ENCODE peak calls at places on chromosome 7, in seven cellular contexts. One of them, this sample, is unnamed.
A peak's percentile ranks its signal among the peaks of the same experiment; 100 is the strongest.

GRCh38 chr7:78770422-78771410 is 682.8 kb downstream of the MAGI2 start:
- DNase-seq in activated naive CD4-positive, alpha-beta T cell treated with Interleukin-2 at 50 U/mL for 16 hours: no peak
- DNase-seq in NAMALWA: no peak
- DNase-seq in stimulated activated CD8-positive, alpha-beta memory T cell treated with anti-CD3 and anti-CD28 coated beads, Interleukin-15, amount 100 ng/mL, for 4 hours: no peak
- DNase-seq in fibroblast of lung: peak; percentile 26
- DNase-seq in cardiac muscle cell: peak; percentile 72
- DNase-seq in SHP77: no peak
- DNase-seq in this sample: no peak

GRCh38 chr7:148556892-148557291 is 33.7 kb upstream of the C7orf33 start:
- DNase-seq in activated naive CD4-positive, alpha-beta T cell treated with Interleukin-2 at 50 U/mL for 16 hours: no peak
- DNase-seq in NAMALWA: no peak
- DNase-seq in stimulated activated CD8-positive, alpha-beta memory T cell treated with anti-CD3 and anti-CD28 coated beads, Interleukin-15, amount 100 ng/mL, for 4 hours: no peak
- DNase-seq in fibroblast of lung: no peak
- DNase-seq in cardiac muscle cell: no peak
- DNase-seq in SHP77: peak; percentile 18
- DNase-seq in this sample: peak; percentile 3

GRCh38 chr7:129494041-129494440 is 8.3 kb upstream of the SMKR1 start:
- DNase-seq in activated naive CD4-positive, alpha-beta T cell treated with Interleukin-2 at 50 U/mL for 16 hours: no peak
- DNase-seq in NAMALWA: peak; percentile 94
- DNase-seq in stimulated activated CD8-positive, alpha-beta memory T cell treated with anti-CD3 and anti-CD28 coated beads, Interleukin-15, amount 100 ng/mL, for 4 hours: no peak
- DNase-seq in fibroblast of lung: peak; percentile 87
- DNase-seq in cardiac muscle cell: no peak
- DNase-seq in SHP77: no peak
- DNase-seq in this sample: peak; percentile 67

GRCh38 chr7:84245831-84246230 is 51.2 kb upstream of the SEMA3A start:
- DNase-seq in activated naive CD4-positive, alpha-beta T cell treated with Interleukin-2 at 50 U/mL for 16 hours: no peak
- DNase-seq in NAMALWA: no peak
- DNase-seq in stimulated activated CD8-positive, alpha-beta memory T cell treated with anti-CD3 and anti-CD28 coated beads, Interleukin-15, amount 100 ng/mL, for 4 hours: no peak
- DNase-seq in fibroblast of lung: no peak
- DNase-seq in cardiac muscle cell: no peak
- DNase-seq in SHP77: no peak
- DNase-seq in this sample: no peak

GRCh38 chr7:66250711-66251110 is 45.6 kb downstream of the TPST1 start:
- DNase-seq in activated naive CD4-positive, alpha-beta T cell treated with Interleukin-2 at 50 U/mL for 16 hours: no peak
- DNase-seq in NAMALWA: no peak
- DNase-seq in stimulated activated CD8-positive, alpha-beta memory T cell treated with anti-CD3 and anti-CD28 coated beads, Interleukin-15, amount 100 ng/mL, for 4 hours: no peak
- DNase-seq in fibroblast of lung: peak; percentile 98
- DNase-seq in cardiac muscle cell: no peak
- DNase-seq in SHP77: no peak
- DNase-seq in this sample: peak; percentile 81

GRCh38 chr7:129947001-129947400 is 5.8 kb downstream of the UBE2H start:
- DNase-seq in activated naive CD4-positive, alpha-beta T cell treated with Interleukin-2 at 50 U/mL for 16 hours: no peak
- DNase-seq in NAMALWA: no peak
- DNase-seq in stimulated activated CD8-positive, alpha-beta memory T cell treated with anti-CD3 and anti-CD28 coated beads, Interleukin-15, amount 100 ng/mL, for 4 hours: no peak
- DNase-seq in fibroblast of lung: peak; percentile 29
- DNase-seq in cardiac muscle cell: no peak
- DNase-seq in SHP77: no peak
- DNase-seq in this sample: no peak

GRCh38 chr7:46035166-46035565 is 114.1 kb upstream of the IGFBP3 start:
- DNase-seq in activated naive CD4-positive, alpha-beta T cell treated with Interleukin-2 at 50 U/mL for 16 hours: no peak
- DNase-seq in NAMALWA: no peak
- DNase-seq in stimulated activated CD8-positive, alpha-beta memory T cell treated with anti-CD3 and anti-CD28 coated beads, Interleukin-15, amount 100 ng/mL, for 4 hours: no peak
- DNase-seq in fibroblast of lung: no peak
- DNase-seq in cardiac muscle cell: no peak
- DNase-seq in SHP77: no peak
- DNase-seq in this sample: no peak

GRCh38 chr7:143884978-143885559 is 16.9 kb downstream of the TCAF1 start:
- DNase-seq in activated naive CD4-positive, alpha-beta T cell treated with Interleukin-2 at 50 U/mL for 16 hours: peak; percentile 15
- DNase-seq in NAMALWA: peak; percentile 26
- DNase-seq in stimulated activated CD8-positive, alpha-beta memory T cell treated with anti-CD3 and anti-CD28 coated beads, Interleukin-15, amount 100 ng/mL, for 4 hours: no peak
- DNase-seq in fibroblast of lung: peak; percentile 82
- DNase-seq in cardiac muscle cell: peak; percentile 82
- DNase-seq in SHP77: no peak
- DNase-seq in this sample: no peak

GRCh38 chr7:4880218-4880617 is 3.3 kb downstream of the RADIL start:
- DNase-seq in activated naive CD4-positive, alpha-beta T cell treated with Interleukin-2 at 50 U/mL for 16 hours: no peak
- DNase-seq in NAMALWA: no peak
- DNase-seq in stimulated activated CD8-positive, alpha-beta memory T cell treated with anti-CD3 and anti-CD28 coated beads, Interleukin-15, amount 100 ng/mL, for 4 hours: no peak
- DNase-seq in fibroblast of lung: peak; percentile 20
- DNase-seq in cardiac muscle cell: peak; percentile 71
- DNase-seq in SHP77: no peak
- DNase-seq in this sample: no peak

GRCh38 chr7:134327896-134328295 is 11.2 kb upstream of the SLC35B4 start:
- DNase-seq in activated naive CD4-positive, alpha-beta T cell treated with Interleukin-2 at 50 U/mL for 16 hours: peak; percentile 39
- DNase-seq in NAMALWA: peak; percentile 93
- DNase-seq in stimulated activated CD8-positive, alpha-beta memory T cell treated with anti-CD3 and anti-CD28 coated beads, Interleukin-15, amount 100 ng/mL, for 4 hours: no peak
- DNase-seq in fibroblast of lung: peak; percentile 35
- DNase-seq in cardiac muscle cell: peak; percentile 60
- DNase-seq in SHP77: peak; percentile 36
- DNase-seq in this sample: peak; percentile 68

GRCh38 chr7:80133361-80134104 is 1.1 kb upstream of the GNAI1 start:
- DNase-seq in activated naive CD4-positive, alpha-beta T cell treated with Interleukin-2 at 50 U/mL for 16 hours: no peak
- DNase-seq in NAMALWA: no peak
- DNase-seq in stimulated activated CD8-positive, alpha-beta memory T cell treated with anti-CD3 and anti-CD28 coated beads, Interleukin-15, amount 100 ng/mL, for 4 hours: no peak
- DNase-seq in fibroblast of lung: peak; percentile 44
- DNase-seq in cardiac muscle cell: no peak
- DNase-seq in SHP77: no peak
- DNase-seq in this sample: no peak

GRCh38 chr7:159094030-159094740 is 50.5 kb downstream of the VIPR2 start:
- DNase-seq in activated naive CD4-positive, alpha-beta T cell treated with Interleukin-2 at 50 U/mL for 16 hours: no peak
- DNase-seq in NAMALWA: no peak
- DNase-seq in stimulated activated CD8-positive, alpha-beta memory T cell treated with anti-CD3 and anti-CD28 coated beads, Interleukin-15, amount 100 ng/mL, for 4 hours: no peak
- DNase-seq in fibroblast of lung: no peak
- DNase-seq in cardiac muscle cell: no peak
- DNase-seq in SHP77: no peak
- DNase-seq in this sample: no peak

GRCh38 chr7:17095951-17096350 is 202.5 kb upstream of the AHR start:
- DNase-seq in activated naive CD4-positive, alpha-beta T cell treated with Interleukin-2 at 50 U/mL for 16 hours: no peak
- DNase-seq in NAMALWA: no peak
- DNase-seq in stimulated activated CD8-positive, alpha-beta memory T cell treated with anti-CD3 and anti-CD28 coated beads, Interleukin-15, amount 100 ng/mL, for 4 hours: no peak
- DNase-seq in fibroblast of lung: no peak
- DNase-seq in cardiac muscle cell: no peak
- DNase-seq in SHP77: no peak
- DNase-seq in this sample: no peak

GRCh38 chr7:128410092-128410665 is 397 bp upstream of the IMPDH1 start:
- DNase-seq in activated naive CD4-positive, alpha-beta T cell treated with Interleukin-2 at 50 U/mL for 16 hours: peak; percentile 68
- DNase-seq in NAMALWA: peak; percentile 75
- DNase-seq in stimulated activated CD8-positive, alpha-beta memory T cell treated with anti-CD3 and anti-CD28 coated beads, Interleukin-15, amount 100 ng/mL, for 4 hours: no peak
- DNase-seq in fibroblast of lung: peak; percentile 87
- DNase-seq in cardiac muscle cell: peak; percentile 61
- DNase-seq in SHP77: peak; percentile 51
- DNase-seq in this sample: peak; percentile 73

GRCh38 chr7:135389971-135390370 is 119.9 kb downstream of the CNOT4 start:
- DNase-seq in activated naive CD4-positive, alpha-beta T cell treated with Interleukin-2 at 50 U/mL for 16 hours: no peak
- DNase-seq in NAMALWA: no peak
- DNase-seq in stimulated activated CD8-positive, alpha-beta memory T cell treated with anti-CD3 and anti-CD28 coated beads, Interleukin-15, amount 100 ng/mL, for 4 hours: no peak
- DNase-seq in fibroblast of lung: no peak
- DNase-seq in cardiac muscle cell: no peak
- DNase-seq in SHP77: no peak
- DNase-seq in this sample: no peak

GRCh38 chr7:121313220-121313792 is 15.5 kb upstream of the WNT16 start:
- DNase-seq in activated naive CD4-positive, alpha-beta T cell treated with Interleukin-2 at 50 U/mL for 16 hours: no peak
- DNase-seq in NAMALWA: no peak
- DNase-seq in stimulated activated CD8-positive, alpha-beta memory T cell treated with anti-CD3 and anti-CD28 coated beads, Interleukin-15, amount 100 ng/mL, for 4 hours: no peak
- DNase-seq in fibroblast of lung: no peak
- DNase-seq in cardiac muscle cell: no peak
- DNase-seq in SHP77: no peak
- DNase-seq in this sample: no peak

GRCh38 chr7:98733036-98733435 is 116.0 kb downstream of the NPTX2 start:
- DNase-seq in activated naive CD4-positive, alpha-beta T cell treated with Interleukin-2 at 50 U/mL for 16 hours: peak; percentile 30
- DNase-seq in NAMALWA: peak; percentile 93
- DNase-seq in stimulated activated CD8-positive, alpha-beta memory T cell treated with anti-CD3 and anti-CD28 coated beads, Interleukin-15, amount 100 ng/mL, for 4 hours: no peak
- DNase-seq in fibroblast of lung: peak; percentile 7
- DNase-seq in cardiac muscle cell: no peak
- DNase-seq in SHP77: peak; percentile 11
- DNase-seq in this sample: peak; percentile 63

GRCh38 chr7:20826243-20826642 is 39.6 kb upstream of the SP8 start:
- DNase-seq in activated naive CD4-positive, alpha-beta T cell treated with Interleukin-2 at 50 U/mL for 16 hours: no peak
- DNase-seq in NAMALWA: no peak
- DNase-seq in stimulated activated CD8-positive, alpha-beta memory T cell treated with anti-CD3 and anti-CD28 coated beads, Interleukin-15, amount 100 ng/mL, for 4 hours: no peak
- DNase-seq in fibroblast of lung: no peak
- DNase-seq in cardiac muscle cell: no peak
- DNase-seq in SHP77: no peak
- DNase-seq in this sample: no peak

GRCh38 chr7:123643495-123644428 is 11.9 kb upstream of the LMOD2 start:
- DNase-seq in activated naive CD4-positive, alpha-beta T cell treated with Interleukin-2 at 50 U/mL for 16 hours: no peak
- DNase-seq in NAMALWA: no peak
- DNase-seq in stimulated activated CD8-positive, alpha-beta memory T cell treated with anti-CD3 and anti-CD28 coated beads, Interleukin-15, amount 100 ng/mL, for 4 hours: no peak
- DNase-seq in fibroblast of lung: peak; percentile 81
- DNase-seq in cardiac muscle cell: peak; percentile 73
- DNase-seq in SHP77: peak; percentile 83
- DNase-seq in this sample: peak; percentile 81

GRCh38 chr7:143379607-143380263 is 1.4 kb upstream of the ZYX start:
- DNase-seq in activated naive CD4-positive, alpha-beta T cell treated with Interleukin-2 at 50 U/mL for 16 hours: no peak
- DNase-seq in NAMALWA: no peak
- DNase-seq in stimulated activated CD8-positive, alpha-beta memory T cell treated with anti-CD3 and anti-CD28 coated beads, Interleukin-15, amount 100 ng/mL, for 4 hours: no peak
- DNase-seq in fibroblast of lung: no peak
- DNase-seq in cardiac muscle cell: no peak
- DNase-seq in SHP77: no peak
- DNase-seq in this sample: no peak

GRCh38 chr7:156827587-156828203 is 65.3 kb downstream of the LMBR1 start:
- DNase-seq in activated naive CD4-positive, alpha-beta T cell treated with Interleukin-2 at 50 U/mL for 16 hours: no peak
- DNase-seq in NAMALWA: peak; percentile 56
- DNase-seq in stimulated activated CD8-positive, alpha-beta memory T cell treated with anti-CD3 and anti-CD28 coated beads, Interleukin-15, amount 100 ng/mL, for 4 hours: no peak
- DNase-seq in fibroblast of lung: peak; percentile 16
- DNase-seq in cardiac muscle cell: peak; percentile 32
- DNase-seq in SHP77: no peak
- DNase-seq in this sample: no peak

GRCh38 chr7:152756126-152756525 is 3.4 kb upstream of the ACTR3B start:
- DNase-seq in activated naive CD4-positive, alpha-beta T cell treated with Interleukin-2 at 50 U/mL for 16 hours: no peak
- DNase-seq in NAMALWA: no peak
- DNase-seq in stimulated activated CD8-positive, alpha-beta memory T cell treated with anti-CD3 and anti-CD28 coated beads, Interleukin-15, amount 100 ng/mL, for 4 hours: no peak
- DNase-seq in fibroblast of lung: no peak
- DNase-seq in cardiac muscle cell: no peak
- DNase-seq in SHP77: no peak
- DNase-seq in this sample: no peak

GRCh38 chr7:24102988-24103387 is 181.0 kb upstream of the NPY start:
- DNase-seq in activated naive CD4-positive, alpha-beta T cell treated with Interleukin-2 at 50 U/mL for 16 hours: no peak
- DNase-seq in NAMALWA: no peak
- DNase-seq in stimulated activated CD8-positive, alpha-beta memory T cell treated with anti-CD3 and anti-CD28 coated beads, Interleukin-15, amount 100 ng/mL, for 4 hours: no peak
- DNase-seq in fibroblast of lung: no peak
- DNase-seq in cardiac muscle cell: no peak
- DNase-seq in SHP77: no peak
- DNase-seq in this sample: no peak

GRCh38 chr7:21898265-21898930 is 47.3 kb downstream of the CDCA7L start:
- DNase-seq in activated naive CD4-positive, alpha-beta T cell treated with Interleukin-2 at 50 U/mL for 16 hours: no peak
- DNase-seq in NAMALWA: peak; percentile 39
- DNase-seq in stimulated activated CD8-positive, alpha-beta memory T cell treated with anti-CD3 and anti-CD28 coated beads, Interleukin-15, amount 100 ng/mL, for 4 hours: no peak
- DNase-seq in fibroblast of lung: no peak
- DNase-seq in cardiac muscle cell: no peak
- DNase-seq in SHP77: no peak
- DNase-seq in this sample: no peak

GRCh38 chr7:157785486-157786186 is 448.8 kb downstream of the DNAJB6 start:
- DNase-seq in activated naive CD4-positive, alpha-beta T cell treated with Interleukin-2 at 50 U/mL for 16 hours: no peak
- DNase-seq in NAMALWA: no peak
- DNase-seq in stimulated activated CD8-positive, alpha-beta memory T cell treated with anti-CD3 and anti-CD28 coated beads, Interleukin-15, amount 100 ng/mL, for 4 hours: no peak
- DNase-seq in fibroblast of lung: no peak
- DNase-seq in cardiac muscle cell: no peak
- DNase-seq in SHP77: no peak
- DNase-seq in this sample: no peak

GRCh38 chr7:124191713-124192112 is 158.8 kb upstream of the TMEM229A start:
- DNase-seq in activated naive CD4-positive, alpha-beta T cell treated with Interleukin-2 at 50 U/mL for 16 hours: no peak
- DNase-seq in NAMALWA: no peak
- DNase-seq in stimulated activated CD8-positive, alpha-beta memory T cell treated with anti-CD3 and anti-CD28 coated beads, Interleukin-15, amount 100 ng/mL, for 4 hours: no peak
- DNase-seq in fibroblast of lung: no peak
- DNase-seq in cardiac muscle cell: peak; percentile 56
- DNase-seq in SHP77: no peak
- DNase-seq in this sample: no peak

GRCh38 chr7:29255199-29255838 is 60.7 kb downstream of the CHN2 start:
- DNase-seq in activated naive CD4-positive, alpha-beta T cell treated with Interleukin-2 at 50 U/mL for 16 hours: no peak
- DNase-seq in NAMALWA: no peak
- DNase-seq in stimulated activated CD8-positive, alpha-beta memory T cell treated with anti-CD3 and anti-CD28 coated beads, Interleukin-15, amount 100 ng/mL, for 4 hours: no peak
- DNase-seq in fibroblast of lung: no peak
- DNase-seq in cardiac muscle cell: no peak
- DNase-seq in SHP77: no peak
- DNase-seq in this sample: no peak

GRCh38 chr7:749121-749520 is 22.0 kb upstream of the PRKAR1B start:
- DNase-seq in activated naive CD4-positive, alpha-beta T cell treated with Interleukin-2 at 50 U/mL for 16 hours: no peak
- DNase-seq in NAMALWA: no peak
- DNase-seq in stimulated activated CD8-positive, alpha-beta memory T cell treated with anti-CD3 and anti-CD28 coated beads, Interleukin-15, amount 100 ng/mL, for 4 hours: no peak
- DNase-seq in fibroblast of lung: peak; percentile 31
- DNase-seq in cardiac muscle cell: peak; percentile 42
- DNase-seq in SHP77: no peak
- DNase-seq in this sample: no peak

GRCh38 chr7:12091164-12091563 is 119.9 kb upstream of the TMEM106B start:
- DNase-seq in activated naive CD4-positive, alpha-beta T cell treated with Interleukin-2 at 50 U/mL for 16 hours: no peak
- DNase-seq in NAMALWA: no peak
- DNase-seq in stimulated activated CD8-positive, alpha-beta memory T cell treated with anti-CD3 and anti-CD28 coated beads, Interleukin-15, amount 100 ng/mL, for 4 hours: no peak
- DNase-seq in fibroblast of lung: no peak
- DNase-seq in cardiac muscle cell: no peak
- DNase-seq in SHP77: no peak
- DNase-seq in this sample: no peak

This sample was measured in HT1080.